ENCODE peak calls at places on chromosomes 4 and X, in six cellular contexts. F is T-helper 9 cell, B is AG09319, Q is NB4, N is WTC11, P is astrocyte of the spinal cord. H is an unnamed sample.

GRCh38 chrX:40646489-40647306 is 663 bp downstream of the CXorf38 start:
- DNase-seq in F (peak; percentile 25), B (no peak), Q (peak; percentile 62), N (peak; percentile 16), P (peak; percentile 14), H (peak; percentile 2)

GRCh38 chrX:37796805-37797204 is 16.9 kb downstream of the CYBB start:
- DNase-seq in F (no peak), B (no peak), Q (peak; percentile 88), N (no peak), P (no peak), H (peak; percentile 73)

GRCh38 chr4:110412354-110412753 is 63.6 kb upstream of the ENPEP start:
- DNase-seq in F (no peak), B (no peak), Q (no peak), N (no peak), P (no peak), H (no peak)

GRCh38 chrX:42195506-42195905 is 272.2 kb upstream of the CASK start:
- DNase-seq in F (no peak), B (no peak), Q (no peak), N (no peak), P (no peak), H (no peak)

GRCh38 chr4:78669453-78669852 is 106.7 kb upstream of the BMP2K start:
- DNase-seq in F (no peak), B (no peak), Q (peak; percentile 30), N (no peak), P (no peak), H (no peak)

GRCh38 chr4:129145222-129145730 is 49.3 kb downstream of the C4orf33 start:
- DNase-seq in F (no peak), B (no peak), Q (no peak), N (no peak), P (no peak), H (no peak)

GRCh38 chrX:37824491-37825224 is 22.7 kb downstream of the DYNLT3 start:
- DNase-seq in F (no peak), B (no peak), Q (peak; percentile 21), N (no peak), P (no peak), H (no peak)

GRCh38 chr4:145492376-145492775 is 10.7 kb downstream of the SMAD1 start:
- DNase-seq in F (no peak), B (no peak), Q (no peak), N (no peak), P (no peak), H (no peak)

GRCh38 chr4:144648042-144648441 is 2.1 kb downstream of the HHIP start:
- DNase-seq in F (no peak), B (no peak), Q (no peak), N (no peak), P (peak; percentile 23), H (no peak)

GRCh38 chrX:19133784-19134183 is 11.5 kb upstream of the ADGRG2 start:
- DNase-seq in F (no peak), B (no peak), Q (no peak), N (no peak), P (no peak), H (no peak)

GRCh38 chr4:153119626-153120025 is 84.6 kb upstream of the TRIM2 start:
- DNase-seq in F (no peak), B (no peak), Q (no peak), N (no peak), P (no peak), H (no peak)

GRCh38 chr4:77433102-77433733 is 172.4 kb upstream of the CXCL13 start:
- DNase-seq in F (no peak), B (peak; percentile 25), Q (peak; percentile 60), N (no peak), P (peak; percentile 43), H (peak; percentile 12)

H was measured in GF-D8.